ENCODE peak calls at places on chromosomes 4 and X, in five cellular contexts. C, X, I, Z and Q are unnamed samples.

GRCh38 chrX:70433848-70434351 is 10.7 kb upstream of the DLG3 start:
- DNase-seq in C (peak), X (peak), I (peak), Z (peak), Q (peak)

GRCh38 chrX:77924320-77924859 is 13.9 kb downstream of the ATP7A start:
- DNase-seq in C (no peak), X (no peak), I (no peak), Z (no peak), Q (no peak)

GRCh38 chr4:60296381-60296780 is 903.7 kb upstream of the ADGRL3 start:
- DNase-seq in C (no peak), X (no peak), I (no peak), Z (no peak), Q (no peak)

GRCh38 chrX:17990542-17990941 is 129.4 kb upstream of the RAI2 start:
- DNase-seq in C (no peak), X (no peak), I (no peak), Z (no peak), Q (no peak)

GRCh38 chrX:38514014-38514854 is 47.1 kb upstream of the TSPAN7 start:
- DNase-seq in C (no peak), X (no peak), I (no peak), Z (no peak), Q (no peak)

GRCh38 chr4:61994036-61994435 is 793.9 kb downstream of the ADGRL3 start:
- DNase-seq in C (no peak), X (no peak), I (no peak), Z (no peak), Q (no peak)

GRCh38 chr4:189237340-189237739 is 703.3 kb upstream of the FRG1 start:
- DNase-seq in C (no peak), X (no peak), I (no peak), Z (no peak), Q (no peak)

GRCh38 chr4:125243835-125244397 is 70.8 kb upstream of the FAT4 start:
- DNase-seq in C (no peak), X (no peak), I (no peak), Z (no peak), Q (no peak)

GRCh38 chr4:107818301-107818910 is 6.3 kb upstream of the SGMS2 start:
- DNase-seq in C (no peak), X (no peak), I (no peak), Z (no peak), Q (no peak)

GRCh38 chr4:83234902-83235644 is 49.5 kb downstream of the COQ2 start:
- DNase-seq in C (no peak), X (no peak), I (no peak), Z (no peak), Q (no peak)

GRCh38 chrX:109774706-109775105 is 41.6 kb upstream of the ACSL4 start:
- DNase-seq in C (no peak), X (no peak), I (no peak), Z (no peak), Q (no peak)

GRCh38 chr4:179867300-179867878 is 2375.8 kb upstream of the TENM3 start:
- DNase-seq in C (no peak), X (peak), I (no peak), Z (peak), Q (no peak)

GRCh38 chr4:81040175-81040659 is 9.7 kb downstream of the BMP3 start:
- DNase-seq in C (no peak), X (no peak), I (no peak), Z (peak), Q (no peak)

GRCh38 chr4:55617587-55618197 is 18.4 kb downstream of the NMU start:
- DNase-seq in C (no peak), X (no peak), I (no peak), Z (no peak), Q (no peak)

GRCh38 chr4:123986268-123986798 is 589.7 kb downstream of the SPRY1 start:
- DNase-seq in C (no peak), X (no peak), I (peak), Z (no peak), Q (no peak)

GRCh38 chr4:172865531-172866127 is 303.0 kb upstream of the GALNT7 start:
- DNase-seq in C (no peak), X (no peak), I (no peak), Z (no peak), Q (no peak)

GRCh38 chr4:107870916-107871786 is 46.4 kb downstream of the SGMS2 start:
- DNase-seq in C (no peak), X (no peak), I (no peak), Z (no peak), Q (no peak)

GRCh38 chr4:56681158-56681848 is at the start of gene HOPX:
- DNase-seq in C (no peak), X (peak), I (no peak), Z (peak), Q (no peak)

GRCh38 chr4:876780-877179 is 50.9 kb upstream of the CPLX1 start:
- DNase-seq in C (no peak), X (no peak), I (no peak), Z (no peak), Q (no peak)

GRCh38 chr4:8703857-8704495 is 111.4 kb downstream of the CPZ start:
- DNase-seq in C (no peak), X (no peak), I (peak), Z (no peak), Q (no peak)

GRCh38 chrX:155055494-155055893 is 15.4 kb downstream of the CMC4 start:
- DNase-seq in C (no peak), X (no peak), I (no peak), Z (no peak), Q (no peak)

GRCh38 chrX:45300638-45301037 is 100.0 kb upstream of the DIPK2B start:
- DNase-seq in C (no peak), X (no peak), I (no peak), Z (no peak), Q (no peak)

GRCh38 chr4:6855692-6856297 is 53.8 kb upstream of the TBC1D14 start:
- DNase-seq in C (no peak), X (peak), I (no peak), Z (peak), Q (no peak)

GRCh38 chrX:106397788-106398538 is 213.8 kb upstream of the RADX start:
- DNase-seq in C (no peak), X (no peak), I (no peak), Z (no peak), Q (no peak)

GRCh38 chr4:85867281-85867680 is 392.3 kb downstream of the ARHGAP24 start:
- DNase-seq in C (no peak), X (no peak), I (no peak), Z (no peak), Q (no peak)

GRCh38 chr4:182369211-182369610 is 126.0 kb downstream of the TENM3 start:
- DNase-seq in C (no peak), X (no peak), I (no peak), Z (no peak), Q (no peak)

GRCh38 chr4:2186133-2186864 is 55.6 kb downstream of the HAUS3 start:
- DNase-seq in C (no peak), X (no peak), I (no peak), Z (peak), Q (no peak)

GRCh38 chr4:140286503-140286902 is 86.9 kb upstream of the SCOC start:
- DNase-seq in C (no peak), X (no peak), I (no peak), Z (no peak), Q (no peak)

GRCh38 chrX:137563681-137564651 is 2.0 kb upstream of the ZIC3 start:
- DNase-seq in C (no peak), X (no peak), I (no peak), Z (no peak), Q (no peak)

GRCh38 chr4:7524841-7525240 is 90.1 kb upstream of the PSAPL1 start:
- DNase-seq in C (no peak), X (no peak), I (no peak), Z (no peak), Q (no peak)

GRCh38 chr4:56674984-56675383 is 6.1 kb downstream of the HOPX start:
- DNase-seq in C (no peak), X (no peak), I (no peak), Z (no peak), Q (no peak)

GRCh38 chrX:141936080-141936479 is 32.4 kb downstream of the MAGEC1 start:
- DNase-seq in C (no peak), X (no peak), I (no peak), Z (no peak), Q (no peak)

GRCh38 chr4:1571165-1571908 is 112.8 kb downstream of the FAM53A start:
- DNase-seq in C (peak), X (no peak), I (peak), Z (no peak), Q (no peak)

GRCh38 chr4:54687887-54688841 is 30.4 kb downstream of the KIT start:
- DNase-seq in C (no peak), X (no peak), I (no peak), Z (no peak), Q (no peak)

GRCh38 chr4:8666581-8666980 is 74.0 kb downstream of the CPZ start:
- DNase-seq in C (no peak), X (no peak), I (no peak), Z (no peak), Q (no peak)

GRCh38 chr4:17448689-17449088 is 63.2 kb downstream of the QDPR start:
- DNase-seq in C (no peak), X (no peak), I (no peak), Z (no peak), Q (no peak)